ENCODE peak calls at places on chromosomes 5 and 9, in seven cellular contexts. B is lower leg skin, J is kidney epithelial cell, C is psoas muscle, X is heart right ventricle, F is SK-N-SH, U is epithelial cell of esophagus. S is an unnamed sample.

GRCh38 chr5:142056831-142057696 is 44.2 kb upstream of the GNPDA1 start:
- DNase-seq in B (no peak), J (no peak), C (no peak), X (no peak), F (peak; percentile 59), U (no peak), S (no peak)

GRCh38 chr5:8828596-8829321 is 717.1 kb downstream of the SEMA5A start:
- DNase-seq in B (no peak), J (no peak), C (no peak), X (no peak), F (no peak), U (no peak), S (no peak)

GRCh38 chr9:4620881-4621555 is 41.1 kb upstream of the PLPP6 start:
- DNase-seq in B (no peak), J (no peak), C (no peak), X (no peak), F (no peak), U (no peak), S (no peak)

GRCh38 chr9:117957267-117957666 is 253.1 kb downstream of the TLR4 start:
- DNase-seq in B (no peak), J (no peak), C (no peak), X (no peak), F (no peak), U (peak; percentile 65), S (no peak)

GRCh38 chr9:37753489-37754190 is at the start of gene TRMT10B:
- DNase-seq in B (peak; percentile 31), J (peak; percentile 34), C (peak; percentile 72), X (peak; percentile 71), F (peak; percentile 93), U (peak; percentile 69), S (peak; percentile 89)

GRCh38 chr5:122500245-122501086 is 188.4 kb downstream of the SNCAIP start:
- DNase-seq in B (no peak), J (no peak), C (peak; percentile 13), X (no peak), F (peak; percentile 59), U (peak; percentile 41), S (no peak)

GRCh38 chr5:176543428-176544182 is 5.5 kb upstream of the CDHR2 start:
- DNase-seq in B (peak; percentile 68), J (no peak), C (peak; percentile 79), X (peak; percentile 82), F (peak; percentile 89), U (peak; percentile 77), S (no peak)

GRCh38 chr9:35562895-35563746 is 41.9 kb upstream of the TESK1 start:
- DNase-seq in B (peak; percentile 69), J (no peak), C (no peak), X (no peak), F (no peak), U (peak; percentile 47), S (no peak)

GRCh38 chr5:155905359-155905758 is 421.6 kb upstream of the SGCD start:
- DNase-seq in B (no peak), J (no peak), C (no peak), X (no peak), F (no peak), U (no peak), S (no peak)

GRCh38 chr9:114919611-114920010 is 10.8 kb downstream of the TNFSF8 start:
- DNase-seq in B (no peak), J (no peak), C (no peak), X (no peak), F (no peak), U (no peak), S (no peak)

GRCh38 chr9:18905033-18905882 is 127.8 kb downstream of the SAXO1 start:
- DNase-seq in B (no peak), J (no peak), C (no peak), X (no peak), F (no peak), U (no peak), S (peak; percentile 56)

GRCh38 chr9:124012368-124013262 is 1.0 kb downstream of the LHX2 start:
- DNase-seq in B (no peak), J (no peak), C (no peak), X (no peak), F (no peak), U (no peak), S (no peak)

GRCh38 chr5:119037496-119038215 is 33.2 kb upstream of the DMXL1 start:
- DNase-seq in B (no peak), J (no peak), C (no peak), X (no peak), F (peak; percentile 20), U (no peak), S (no peak)

GRCh38 chr5:148014276-148014675 is 49.5 kb upstream of the SPINK5 start:
- DNase-seq in B (no peak), J (peak; percentile 12), C (no peak), X (no peak), F (no peak), U (peak; percentile 84), S (no peak)

GRCh38 chr5:110631236-110631635 is 95.2 kb downstream of the TMEM232 start:
- DNase-seq in B (no peak), J (no peak), C (no peak), X (no peak), F (no peak), U (no peak), S (no peak)

GRCh38 chr5:138177936-138178515 is 404 bp downstream of the BRD8 start:
- DNase-seq in B (peak; percentile 20), J (no peak), C (no peak), X (peak; percentile 17), F (peak; percentile 55), U (peak; percentile 55), S (no peak)

GRCh38 chr5:155850411-155850810 is 476.6 kb upstream of the SGCD start:
- DNase-seq in B (no peak), J (no peak), C (no peak), X (no peak), F (no peak), U (no peak), S (no peak)

GRCh38 chr5:156295434-156295833 is 31.5 kb upstream of the SGCD start:
- DNase-seq in B (no peak), J (no peak), C (no peak), X (no peak), F (no peak), U (no peak), S (no peak)

GRCh38 chr5:42655982-42656660 is 100.5 kb upstream of the CCDC152 start:
- DNase-seq in B (no peak), J (no peak), C (no peak), X (no peak), F (no peak), U (peak; percentile 84), S (no peak)

GRCh38 chr9:76219555-76220151 is 174.6 kb downstream of the RFK start:
- DNase-seq in B (no peak), J (no peak), C (no peak), X (no peak), F (peak; percentile 1), U (no peak), S (no peak)
- TF ChIP-seq CTCF in B (no peak), J (peak; percentile 18), C (no peak), X (no peak), F (peak; percentile 57), U (no peak), S (peak; percentile 34)

GRCh38 chr9:83977196-83977595 is 2.8 kb downstream of the HNRNPK start:
- DNase-seq in B (no peak), J (no peak), C (no peak), X (no peak), F (no peak), U (no peak), S (no peak)

GRCh38 chr9:83978992-83979811 is 813 bp downstream of the HNRNPK start:
- DNase-seq in B (peak; percentile 76), J (no peak), C (peak; percentile 84), X (peak; percentile 85), F (peak; percentile 85), U (peak; percentile 81), S (peak; percentile 89)

GRCh38 chr9:83981126-83981871 is 694 bp downstream of the RMI1 start:
- DNase-seq in B (peak; percentile 37), J (no peak), C (peak; percentile 16), X (no peak), F (peak; percentile 48), U (peak; percentile 93), S (no peak)

GRCh38 chr9:83980395-83981125 is at the start of gene RMI1:
- DNase-seq in B (peak; percentile 99), J (peak; percentile 71), C (peak; percentile 100), X (peak; percentile 99), F (peak; percentile 95), U (peak; percentile 98), S (peak; percentile 99)

GRCh38 chr9:83979812-83980394 is at the start of gene HNRNPK:
- DNase-seq in B (peak; percentile 98), J (peak; percentile 65), C (peak; percentile 100), X (peak; percentile 100), F (peak; percentile 99), U (peak; percentile 99), S (peak; percentile 100)
- TF ChIP-seq CTCF in B (no peak), J (no peak), C (no peak), X (no peak), F (no peak), U (no peak), S (no peak)

DNA sequence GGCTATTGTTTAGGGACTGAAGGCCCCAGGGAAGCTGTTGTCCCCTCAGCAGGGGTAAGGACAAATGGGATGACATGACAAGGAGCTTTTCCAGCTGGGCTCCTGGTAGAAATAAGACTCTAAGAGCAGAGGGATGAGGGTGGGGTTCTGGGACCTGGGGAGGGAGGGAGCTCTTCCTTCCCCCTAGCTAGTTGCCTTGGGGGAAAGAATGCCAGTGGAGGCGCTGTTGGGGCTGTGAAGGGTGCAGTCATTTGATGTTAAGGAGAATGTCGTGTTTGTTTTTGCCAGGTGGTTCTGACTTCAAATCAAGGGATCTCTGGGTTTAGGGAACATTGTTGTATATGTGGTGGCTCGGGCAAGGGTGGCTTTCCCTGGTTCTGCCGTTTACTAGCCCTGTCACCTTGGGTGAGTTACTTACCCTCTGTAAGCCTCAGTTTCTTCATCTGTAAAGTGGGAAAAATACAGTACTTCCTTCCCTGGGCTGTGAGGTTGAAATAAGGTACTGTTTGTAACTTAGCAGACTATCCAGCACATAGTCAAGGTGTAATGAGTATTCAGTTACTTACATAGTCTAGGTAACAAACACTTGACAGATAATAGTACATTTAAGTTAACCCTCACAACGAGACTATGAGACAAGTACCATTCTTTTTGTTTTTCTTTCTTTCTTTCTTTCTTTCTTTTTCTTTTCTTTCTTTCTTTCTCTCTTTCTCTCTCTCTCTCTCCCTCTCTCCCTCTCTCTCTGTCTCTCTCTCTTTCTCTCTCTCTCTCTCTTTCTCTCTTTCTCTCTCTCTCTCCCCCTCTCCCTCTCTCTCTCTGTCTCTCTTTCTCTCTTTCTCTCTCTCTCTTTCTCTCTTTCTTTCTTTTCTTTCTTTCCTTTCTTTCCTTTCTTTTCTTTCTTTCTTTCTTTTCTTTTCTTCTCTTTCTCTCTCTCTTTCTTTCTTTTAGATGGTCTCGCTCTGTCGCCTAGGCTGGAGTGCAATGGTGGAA is 48.0 kb downstream of the WWC1 start:
- DNase-seq in B (no peak), J (no peak), C (no peak), X (no peak), F (no peak), U (no peak), S (no peak)
- TF ChIP-seq CTCF in B (no peak), J (peak; percentile 18), C (no peak), X (no peak), F (no peak), U (no peak), S (no peak)

DNA sequence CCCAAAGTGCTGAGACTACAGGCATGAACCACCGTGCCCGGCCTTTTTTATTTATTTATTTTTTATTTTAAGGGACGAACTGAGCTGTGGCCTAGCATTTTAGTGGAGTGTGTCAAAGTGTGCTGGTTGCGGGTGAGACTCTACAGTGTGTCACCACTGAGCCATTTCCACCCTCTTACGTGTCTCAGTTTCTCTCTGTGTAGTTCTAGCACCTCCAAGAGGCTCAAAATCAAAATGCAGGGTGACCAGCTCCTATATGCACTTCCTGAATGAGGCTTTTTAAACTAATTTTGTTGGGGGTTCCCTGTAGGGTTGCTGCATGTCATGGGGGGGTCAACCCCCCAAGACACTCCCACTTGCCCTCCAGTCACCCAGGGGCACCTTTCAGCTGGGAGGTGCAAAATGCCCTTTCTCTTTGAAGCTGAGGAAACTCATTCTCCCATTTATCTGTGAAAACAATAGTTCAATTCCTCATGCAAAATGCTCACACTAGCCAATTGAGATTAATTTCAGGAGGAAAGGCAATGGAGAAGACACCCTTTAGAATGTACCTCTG is 69.3 kb downstream of the COL15A1 start:
- DNase-seq in B (no peak), J (no peak), C (no peak), X (no peak), F (no peak), U (peak; percentile 17), S (no peak)
- TF ChIP-seq CTCF in B (no peak), J (no peak), C (peak; percentile 18), X (peak; percentile 54), F (no peak), U (no peak), S (no peak)